ENCODE peak calls at places on chromosomes 6 and 20, in six cellular contexts. J is fibroblast of lung; E is activated T-helper 1 cell treated with anti-CD3 and anti-CD28 coated beads, Interleukin-2, amount 50 U/mL, for 16 hours; N is cardiac fibroblast; M is fibroblast of mammary gland; F is WTC11. H is an unnamed sample.

GRCh38 chr20:61896058-61896961 is 169.4 kb downstream of the TAF4 start:
- DNase-seq in J (peak), E (no peak), N (peak), M (peak), F (peak), H (no peak)

GRCh38 chr20:13312300-13312699 is 91.2 kb downstream of the ISM1 start:
- DNase-seq in J (no peak), E (no peak), N (no peak), M (no peak), F (no peak), H (no peak)

GRCh38 chr6:162058281-162058875 is 669.2 kb downstream of the PRKN start:
- DNase-seq in J (no peak), E (no peak), N (no peak), M (peak), F (no peak), H (no peak)

GRCh38 chr20:25286917-25287316 is 39.0 kb downstream of the PYGB start:
- DNase-seq in J (no peak), E (no peak), N (no peak), M (no peak), F (peak), H (no peak)

GRCh38 chr20:32480361-32481199 is 104.6 kb downstream of the NOL4L start:
- DNase-seq in J (no peak), E (no peak), N (peak), M (no peak), F (no peak), H (no peak)

GRCh38 chr20:37649017-37649416 is 44.8 kb upstream of the CTNNBL1 start:
- DNase-seq in J (no peak), E (no peak), N (peak), M (peak), F (no peak), H (no peak)

GRCh38 chr20:2760381-2761305 is 39.8 kb downstream of the CPXM1 start:
- DNase-seq in J (no peak), E (no peak), N (no peak), M (no peak), F (no peak), H (no peak)

GRCh38 chr6:78157606-78158005 is 504.8 kb downstream of the MEI4 start:
- DNase-seq in J (no peak), E (no peak), N (no peak), M (no peak), F (no peak), H (no peak)

GRCh38 chr6:21538186-21538798 is 55.3 kb upstream of the SOX4 start:
- DNase-seq in J (peak), E (no peak), N (no peak), M (peak), F (no peak), H (no peak)